ENCODE peak calls at places on chromosomes 4 and X, in six cellular contexts. J is IMR-90, S is GM12891, I is suprapubic skin, R is stomach, C is K562. Y is an unnamed sample.
A peak's percentile ranks its signal among the peaks of the same experiment; 100 is the strongest.

GRCh38 chr4:176272799-176273198 is 3.8 kb upstream of the ASB5 start:
- DNase-seq in J (no peak), S (no peak), I (no peak), R (no peak), C (no peak), Y (no peak)

GRCh38 chr4:71882113-71882512 is 98.2 kb upstream of the GC start:
- DNase-seq in J (no peak), S (no peak), I (no peak), R (no peak), C (no peak), Y (no peak)

GRCh38 chrX:17944833-17945497 is 83.9 kb upstream of the RAI2 start:
- DNase-seq in J (no peak), S (no peak), I (no peak), R (no peak), C (peak; percentile 20), Y (no peak)

GRCh38 chr4:149765630-149766029 is 50.0 kb downstream of the IQCM start:
- DNase-seq in J (peak; percentile 83), S (no peak), I (no peak), R (no peak), C (no peak), Y (no peak)

GRCh38 chr4:7820031-7820825 is 119.4 kb downstream of the AFAP1 start:
- DNase-seq in J (no peak), S (no peak), I (no peak), R (no peak), C (no peak), Y (no peak)

GRCh38 chr4:878796-879729 is 53.1 kb downstream of the GAK start:
- DNase-seq in J (no peak), S (no peak), I (no peak), R (no peak), C (no peak), Y (no peak)

GRCh38 chrX:41382699-41383645 is 49.0 kb downstream of the DDX3X start:
- DNase-seq in J (peak; percentile 34), S (no peak), I (no peak), R (no peak), C (no peak), Y (no peak)

GRCh38 chrX:151609222-151609621 is 45.7 kb downstream of the PASD1 start:
- DNase-seq in J (no peak), S (no peak), I (no peak), R (no peak), C (no peak), Y (no peak)

GRCh38 chr4:78057135-78057599 is at the start of gene FRAS1:
- DNase-seq in J (no peak), S (no peak), I (peak; percentile 77), R (no peak), C (no peak), Y (no peak)

GRCh38 chrX:109830704-109831206 is 97.7 kb upstream of the ACSL4 start:
- DNase-seq in J (peak; percentile 75), S (no peak), I (no peak), R (no peak), C (no peak), Y (no peak)

GRCh38 chr4:147760176-147760575 is 28.3 kb downstream of the ARHGAP10 start:
- DNase-seq in J (no peak), S (no peak), I (no peak), R (peak; percentile 60), C (no peak), Y (no peak)

GRCh38 chr4:797066-797465 is 28.9 kb downstream of the CPLX1 start:
- DNase-seq in J (no peak), S (no peak), I (no peak), R (no peak), C (no peak), Y (no peak)

GRCh38 chr4:12852338-12853307 is 631.5 kb downstream of the RAB28 start:
- DNase-seq in J (peak; percentile 52), S (no peak), I (no peak), R (no peak), C (no peak), Y (no peak)

GRCh38 chrX:129961180-129962083 is 21.0 kb upstream of the BCORL1 start:
- DNase-seq in J (no peak), S (peak; percentile 61), I (peak; percentile 81), R (peak; percentile 75), C (peak; percentile 89), Y (peak; percentile 75)

GRCh38 chr4:80058740-80059139 is 14.3 kb downstream of the ANTXR2 start:
- DNase-seq in J (peak; percentile 24), S (peak; percentile 20), I (no peak), R (no peak), C (no peak), Y (no peak)

GRCh38 chr4:81984746-81985145 is 389.0 kb downstream of the HNRNPD start:
- DNase-seq in J (no peak), S (no peak), I (no peak), R (no peak), C (no peak), Y (no peak)

GRCh38 chr4:4946416-4946815 is 72.8 kb downstream of the CYTL1 start:
- DNase-seq in J (no peak), S (no peak), I (no peak), R (no peak), C (no peak), Y (no peak)

GRCh38 chrX:55488268-55488558 is 1.4 kb downstream of the USP51 start:
- DNase-seq in J (no peak), S (no peak), I (no peak), R (no peak), C (no peak), Y (no peak)

GRCh38 chrX:76453737-76454406 is 26.4 kb downstream of the MAGEE1 start:
- DNase-seq in J (no peak), S (no peak), I (no peak), R (no peak), C (no peak), Y (no peak)

GRCh38 chrX:153723351-153724251 is 586 bp downstream of the BCAP31 start:
- DNase-seq in J (peak; percentile 37), S (peak; percentile 54), I (no peak), R (peak; percentile 48), C (peak; percentile 62), Y (no peak)

GRCh38 chrX:37883196-37883595 is 35.8 kb upstream of the DYNLT3 start:
- DNase-seq in J (peak; percentile 38), S (no peak), I (no peak), R (no peak), C (no peak), Y (no peak)

GRCh38 chrX:78384486-78384885 is 57.1 kb upstream of the CYSLTR1 start:
- DNase-seq in J (no peak), S (no peak), I (no peak), R (no peak), C (no peak), Y (no peak)

GRCh38 chrX:108070891-108071290 is 20.5 kb downstream of the PSMD10 start:
- DNase-seq in J (peak; percentile 88), S (no peak), I (no peak), R (no peak), C (no peak), Y (no peak)

GRCh38 chr4:154720123-154720522 is 23.7 kb upstream of the LRAT start:
- DNase-seq in J (no peak), S (no peak), I (no peak), R (no peak), C (no peak), Y (no peak)

GRCh38 chr4:88196523-88197185 is 38.2 kb upstream of the ABCG2 start:
- DNase-seq in J (no peak), S (no peak), I (no peak), R (no peak), C (no peak), Y (no peak)

GRCh38 chrX:132041016-132041415 is 17.9 kb downstream of the STK26 start:
- DNase-seq in J (no peak), S (no peak), I (no peak), R (no peak), C (no peak), Y (peak; percentile 4)
- TF ChIP-seq POLR2A in J (no peak), S (no peak), I (no peak), R (no peak), C (no peak), Y (no peak)

GRCh38 chrX:1537031-1537715 is at the start of gene P2RY8:
- DNase-seq in J (no peak), S (no peak), I (peak; percentile 79), R (peak; percentile 63), C (no peak), Y (no peak)

GRCh38 chrX:1536712-1537030 is 314 bp downstream of the P2RY8 start:
- DNase-seq in J (no peak), S (no peak), I (peak; percentile 35), R (no peak), C (no peak), Y (no peak)

GRCh38 chrX:1533083-1533482 is 3.9 kb downstream of the P2RY8 start:
- DNase-seq in J (no peak), S (no peak), I (no peak), R (no peak), C (no peak), Y (no peak)

GRCh38 chrX:1534321-1535168 is 2.4 kb downstream of the P2RY8 start:
- DNase-seq in J (no peak), S (no peak), I (no peak), R (no peak), C (peak; percentile 34), Y (no peak)

DNA sequence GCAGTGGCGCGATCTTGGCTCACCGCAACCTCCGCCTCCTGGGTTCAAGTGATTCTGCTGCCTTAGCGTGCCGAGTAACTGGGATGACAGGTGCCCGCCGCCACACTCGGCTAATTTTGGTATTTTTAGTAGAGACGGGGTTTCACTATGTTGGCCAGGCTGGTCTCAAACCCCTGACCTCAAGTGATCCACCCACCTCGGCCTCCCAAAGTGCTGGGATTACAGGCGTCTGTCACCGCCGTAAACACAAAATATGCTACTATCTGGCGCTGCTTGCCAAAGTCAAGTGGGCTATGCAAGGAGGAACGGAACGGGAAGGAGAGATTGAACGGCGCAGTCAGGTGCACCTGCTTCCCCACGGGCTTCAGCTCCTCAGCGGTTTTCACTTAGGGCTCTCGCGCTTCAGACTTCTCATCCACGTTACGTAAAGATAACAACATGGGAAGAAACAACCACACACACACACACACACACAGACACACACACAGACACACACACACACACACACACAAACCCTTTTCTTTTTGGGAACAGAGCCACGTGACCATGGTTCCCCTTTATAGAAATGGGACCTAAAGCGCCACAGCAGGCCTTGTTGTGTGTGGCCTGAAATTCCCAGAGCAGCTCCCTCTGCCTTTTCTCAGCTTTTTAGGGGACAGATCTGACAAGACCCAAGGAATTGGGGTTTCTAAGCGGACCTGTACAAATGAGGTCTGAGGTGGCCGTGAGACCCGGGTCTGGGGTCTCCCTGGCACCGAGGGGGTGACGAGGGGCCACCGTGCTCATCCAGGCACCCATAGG is 1.5 kb downstream of the P2RY8 start:
- DNase-seq in J (no peak), S (no peak), I (no peak), R (no peak), C (no peak), Y (no peak)
- TF ChIP-seq POLR2A in J (no peak), S (peak; percentile 20), I (no peak), R (no peak), C (no peak), Y (no peak)

DNA sequence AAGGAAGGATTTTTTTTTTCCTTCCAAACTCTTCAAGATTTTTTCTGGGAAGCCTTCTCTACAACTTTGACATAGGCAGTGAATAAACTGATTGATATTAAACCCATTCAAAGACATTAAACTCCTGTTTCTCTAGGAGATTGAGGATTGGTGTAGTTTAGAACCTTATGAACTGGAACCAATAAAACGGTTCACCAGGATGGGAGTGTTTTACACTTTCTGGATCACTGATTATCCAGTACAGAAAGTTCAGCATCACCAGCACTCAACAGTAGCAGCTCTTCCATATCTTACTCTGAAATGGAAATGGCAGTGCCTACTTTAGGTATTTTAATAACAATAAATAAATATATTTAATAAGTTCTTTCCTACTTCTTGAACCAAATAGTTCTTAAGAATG is 76.7 kb downstream of the BMPR1B start:
- DNase-seq in J (no peak), S (no peak), I (no peak), R (no peak), C (no peak), Y (no peak)
- TF ChIP-seq POLR2A in J (no peak), S (no peak), I (no peak), R (no peak), C (no peak), Y (no peak)

GRCh38 chr4:56435001-56435747 is at the start of gene PPAT:
- DNase-seq in J (peak; percentile 95), S (peak; percentile 88), I (peak; percentile 98), R (peak; percentile 99), C (peak; percentile 93), Y (peak; percentile 77)
- TF ChIP-seq POLR2A in J (no peak), S (peak; percentile 85), I (no peak), R (no peak), C (peak; percentile 86), Y (peak; percentile 77)